ENCODE peak calls at places on chromosomes 16 and 17, in seven cellular contexts. N is astrocyte of the hippocampus, X is fibroblast of lung, Q is substantia nigra, R is NCI-H1930, F is NCI-H510A treated with DMSO at 0.1 percent for 48 hours, S is posterior cingulate gyrus. T is an unnamed sample.

GRCh38 chr17:21017256-21017655 is 25.6 kb downstream of the USP22 start:
- DNase-seq in N (no peak), X (no peak), Q (no peak), R (no peak), F (no peak), S (no peak), T (no peak)

GRCh38 chr16:56357765-56358322 is 67.5 kb downstream of the AMFR start:
- DNase-seq in N (no peak), X (no peak), Q (no peak), R (no peak), F (no peak), S (no peak), T (no peak)

GRCh38 chr17:7021993-7022778 is 664 bp upstream of the BCL6B start:
- DNase-seq in N (peak), X (peak), Q (peak), R (peak), F (peak), S (peak), T (peak)

GRCh38 chr16:22762486-22762885 is 51.5 kb upstream of the HS3ST2 start:
- DNase-seq in N (no peak), X (no peak), Q (no peak), R (no peak), F (no peak), S (no peak), T (no peak)

GRCh38 chr16:56860226-56861020 is 4.6 kb upstream of the SLC12A3 start:
- DNase-seq in N (peak), X (no peak), Q (no peak), R (no peak), F (no peak), S (no peak), T (no peak)

GRCh38 chr17:82242977-82243647 is 14.3 kb downstream of the SLC16A3 start:
- DNase-seq in N (peak), X (peak), Q (peak), R (no peak), F (no peak), S (peak), T (no peak)

GRCh38 chr17:43676471-43676870 is 14.7 kb upstream of the MEOX1 start:
- DNase-seq in N (peak), X (peak), Q (no peak), R (no peak), F (no peak), S (no peak), T (no peak)

GRCh38 chr17:2400474-2400866 is 390 bp downstream of the MNT start:
- DNase-seq in N (peak), X (no peak), Q (peak), R (peak), F (no peak), S (no peak), T (peak)

GRCh38 chr17:3826191-3826590 is 19.9 kb downstream of the NCBP3 start:
- DNase-seq in N (no peak), X (no peak), Q (no peak), R (no peak), F (no peak), S (no peak), T (no peak)

GRCh38 chr17:79728169-79728907 is 2.4 kb upstream of the ENPP7 start:
- DNase-seq in N (peak), X (peak), Q (peak), R (peak), F (peak), S (peak), T (peak)

GRCh38 chr16:87550510-87550961 is 51.8 kb upstream of the JPH3 start:
- DNase-seq in N (peak), X (no peak), Q (peak), R (no peak), F (no peak), S (peak), T (no peak)

GRCh38 chr17:14926526-14927122 is 338.5 kb downstream of the PMP22 start:
- DNase-seq in N (peak), X (peak), Q (peak), R (peak), F (peak), S (peak), T (peak)

GRCh38 chr16:81263470-81264200 is 25.1 kb downstream of the BCO1 start:
- DNase-seq in N (peak), X (peak), Q (no peak), R (no peak), F (no peak), S (no peak), T (no peak)

GRCh38 chr17:40303706-40304450 is 5.1 kb upstream of the RARA start:
- DNase-seq in N (peak), X (peak), Q (no peak), R (no peak), F (no peak), S (no peak), T (peak)

GRCh38 chr16:17773698-17774101 is 302.9 kb upstream of the XYLT1 start:
- DNase-seq in N (peak), X (peak), Q (no peak), R (no peak), F (no peak), S (peak), T (no peak)

GRCh38 chr17:45262516-45263476 is 902 bp upstream of the SPATA32 start:
- DNase-seq in N (peak), X (peak), Q (no peak), R (no peak), F (no peak), S (no peak), T (no peak)

GRCh38 chr16:72999541-73000019 is 48.3 kb downstream of the ZFHX3 start:
- DNase-seq in N (no peak), X (no peak), Q (no peak), R (no peak), F (peak), S (no peak), T (no peak)

GRCh38 chr16:81686391-81687182 is 92.5 kb upstream of the PLCG2 start:
- DNase-seq in N (no peak), X (no peak), Q (no peak), R (no peak), F (no peak), S (no peak), T (no peak)

GRCh38 chr17:8994319-8994718 is 27.0 kb upstream of the NTN1 start:
- DNase-seq in N (peak), X (peak), Q (peak), R (peak), F (no peak), S (peak), T (peak)

GRCh38 chr17:63550816-63551639 is 751 bp downstream of the DCAF7 start:
- DNase-seq in N (peak), X (peak), Q (peak), R (no peak), F (peak), S (no peak), T (no peak)

T was measured in SHP77.